ENCODE peak calls at places on chromosomes 2 and 18, in seven cellular contexts. Z, L, B, D, A, N and T are unnamed samples. For H3K9me3, the result is how much of the 10 kb centered on the place peaks cover.

GRCh38 chr2:128450211-128451015 is 131.7 kb upstream of the HS6ST1 start:
- DNase-seq in D (no peak), Z (no peak), N (no peak), L (no peak), B (no peak), A (no peak), T (no peak)

GRCh38 chr18:8525692-8526091 is 83.5 kb upstream of the RAB12 start:
- DNase-seq in N (no peak), A (no peak), L (no peak), D (no peak), Z (no peak), B (no peak), T (no peak)

GRCh38 chr18:2083691-2084090 is 487.6 kb downstream of the METTL4 start:
- DNase-seq in A (no peak), B (no peak), D (peak), L (no peak), Z (peak), N (no peak), T (no peak)

GRCh38 chr2:102540882-102541281 is 67.9 kb downstream of the SLC9A4 start:
- DNase-seq in D (no peak), N (no peak), A (no peak), B (no peak), Z (peak), L (peak), T (no peak)

GRCh38 chr2:71939588-71940535 is 207.8 kb downstream of the CYP26B1 start:
- DNase-seq in B (peak), D (no peak), L (no peak), A (peak), Z (no peak), N (no peak), T (no peak)

GRCh38 chr2:136665741-136666140 is 99.6 kb upstream of the THSD7B start:
- DNase-seq in A (no peak), B (no peak), N (no peak), Z (no peak), D (no peak), L (no peak), T (no peak)

GRCh38 chr2:106109675-106110074 is 84.4 kb downstream of the UXS1 start:
- DNase-seq in B (no peak), Z (no peak), D (no peak), N (no peak), L (no peak), A (no peak), T (no peak)

GRCh38 chr2:236546561-236546961 is 23.1 kb upstream of the ACKR3 start:
- DNase-seq in D (no peak), B (no peak), L (no peak), A (no peak), Z (no peak), N (no peak), T (no peak)

GRCh38 chr18:21096760-21097159 is 14.9 kb downstream of the ROCK1 start:
- DNase-seq in N (no peak), D (no peak), A (no peak), L (no peak), Z (no peak), B (no peak), T (no peak)

GRCh38 chr2:176164184-176164802 is 7.2 kb downstream of the HOXD3 start:
- DNase-seq in L (no peak), A (no peak), D (no peak), B (no peak), Z (no peak), N (no peak), T (no peak)
- H3K9me3 ChIP-seq in L (under half), A (under half), D (under half), B (under half), Z (under half), N (under half), T (under half)

DNA sequence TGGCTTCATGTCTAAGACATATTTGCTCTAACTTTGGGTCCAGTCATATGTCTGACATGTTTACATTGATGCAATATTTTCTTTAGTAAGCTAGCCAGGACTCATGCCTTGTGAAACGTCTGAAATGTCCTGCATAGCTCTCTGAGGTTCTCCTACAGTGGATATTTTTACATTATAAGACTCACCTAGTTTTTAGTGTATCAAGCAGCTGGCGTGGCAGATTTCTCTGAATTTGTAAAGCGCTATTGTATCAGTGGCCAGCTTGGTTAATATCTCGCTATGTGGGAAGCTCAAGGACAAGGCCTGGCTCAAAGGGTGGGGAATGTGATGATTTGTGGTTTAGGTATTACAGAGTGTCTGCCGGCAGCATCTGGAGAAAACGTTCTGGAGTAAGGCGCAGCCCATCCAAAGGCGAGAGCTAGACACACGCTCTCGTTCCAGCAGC is 164.3 kb downstream of the LTBP1 start:
- DNase-seq in L (peak), Z (no peak), D (peak), B (peak), A (no peak), N (no peak), T (no peak)
- H3K9me3 ChIP-seq in L (under half), Z (under half), D (under half), B (under half), A (under half), N (under half), T (under half)

GRCh38 chr2:38400513-38400912 is 23.4 kb upstream of the ATL2 start:
- DNase-seq in Z (no peak), L (no peak), N (no peak), A (no peak), D (no peak), B (no peak), T (no peak)
- H3K9me3 ChIP-seq in Z (under half), L (under half), N (under half), A (under half), D (under half), B (under half), T (under half)

DNA sequence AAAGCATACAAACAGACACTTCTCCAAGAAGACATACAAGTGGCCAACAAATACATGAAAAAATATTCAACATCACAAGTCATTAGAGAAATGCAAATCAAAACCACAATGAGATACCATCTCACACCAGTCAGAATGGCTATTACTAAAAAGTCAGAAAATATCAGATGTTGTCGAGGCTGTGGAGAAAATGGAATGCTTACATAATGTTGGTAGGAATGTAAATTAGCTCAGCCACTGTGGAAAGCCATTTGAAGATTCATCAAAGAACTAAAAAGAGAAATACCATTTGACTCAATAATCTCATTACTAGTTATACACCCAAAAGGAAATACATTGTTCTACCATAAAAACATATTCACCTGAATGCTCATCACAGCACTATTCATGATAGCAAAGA is 825.6 kb downstream of the SUCLG1 start:
- DNase-seq in B (no peak), N (no peak), D (no peak), L (no peak), A (no peak), Z (no peak), T (no peak)
- H3K9me3 ChIP-seq in B (under half), N (under half), D (under half), L (under half), A (under half), Z (under half), T (under half)

GRCh38 chr2:5867045-5867444 is 174.9 kb downstream of the SOX11 start:
- DNase-seq in B (no peak), N (no peak), L (no peak), D (no peak), Z (no peak), A (no peak), T (no peak)

GRCh38 chr2:5868891-5869400 is 176.8 kb downstream of the SOX11 start:
- DNase-seq in A (no peak), Z (no peak), B (no peak), L (peak), N (no peak), D (no peak), T (no peak)

GRCh38 chr2:5869871-5870375 is 177.7 kb downstream of the SOX11 start:
- DNase-seq in B (no peak), L (no peak), D (no peak), Z (no peak), A (no peak), N (no peak), T (no peak)
- H3K9me3 ChIP-seq in B (under half), L (under half), D (under half), Z (under half), A (under half), N (under half), T (under half)

GRCh38 chr18:71865888-71866287 is 678.3 kb downstream of the CBLN2 start:
- DNase-seq in L (no peak), A (no peak), Z (no peak), N (no peak), B (no peak), D (no peak), T (no peak)
- H3K9me3 ChIP-seq in L (under half), A (under half), Z (under half), N (under half), B (under half), D (under half), T (under half)